ENCODE peak calls at places on chromosomes 16 and 17, in four cellular contexts. D is sigmoid colon, V is prostate gland, B is mammary epithelial cell. R is an unnamed sample.
A peak's percentile ranks its signal among the peaks of the same experiment; 100 is the strongest.

GRCh38 chr17:2799653-2800052 is 3.4 kb downstream of the RAP1GAP2 start:
- DNase-seq in V (no peak), D (no peak), B (no peak), R (no peak)

GRCh38 chr16:70151941-70152509 is 21.6 kb upstream of the CLEC18C start:
- DNase-seq in V (no peak), D (no peak), B (peak; percentile 45), R (no peak)

GRCh38 chr17:77865109-77865611 is 93.3 kb upstream of the TNRC6C start:
- DNase-seq in B (no peak), D (no peak), V (no peak), R (no peak)

GRCh38 chr16:89024546-89024945 is 47.5 kb upstream of the CBFA2T3 start:
- DNase-seq in B (no peak), D (no peak), V (no peak), R (no peak)

GRCh38 chr17:52828621-52829020 is 670.1 kb upstream of the CA10 start:
- DNase-seq in V (no peak), B (no peak), D (no peak), R (no peak)

GRCh38 chr16:77213542-77214108 is 14.4 kb downstream of the SYCE1L start:
- DNase-seq in D (no peak), V (no peak), B (peak; percentile 96), R (peak; percentile 88)

GRCh38 chr16:68093816-68094613 is 8.8 kb downstream of the NFATC3 start:
- DNase-seq in D (no peak), B (peak; percentile 12), V (no peak), R (no peak)

GRCh38 chr16:77273-77806 is 685 bp upstream of the MPG start:
- DNase-seq in D (peak; percentile 84), V (no peak), B (no peak), R (peak; percentile 38)

GRCh38 chr16:49350265-49351103 is 23.1 kb upstream of the C16orf78 start:
- DNase-seq in D (no peak), V (peak; percentile 37), B (peak; percentile 39), R (peak; percentile 45)

GRCh38 chr17:27861979-27862378 is 31.2 kb downstream of the LYRM9 start:
- DNase-seq in V (no peak), D (no peak), B (peak; percentile 86), R (peak; percentile 3)

GRCh38 chr17:73064084-73064938 is 28.2 kb downstream of the SLC39A11 start:
- DNase-seq in B (no peak), D (no peak), V (no peak), R (no peak)

GRCh38 chr16:68700120-68700519 is 37.0 kb upstream of the CDH1 start:
- DNase-seq in D (no peak), V (no peak), B (no peak), R (no peak)

GRCh38 chr16:28497386-28497785 is 2.9 kb downstream of the APOBR start:
- DNase-seq in D (no peak), V (no peak), B (no peak), R (no peak)

GRCh38 chr16:28496844-28497243 is 2.4 kb downstream of the APOBR start:
- DNase-seq in D (no peak), B (no peak), V (no peak), R (no peak)

GRCh38 chr16:28494141-28494851 is at the start of gene APOBR:
- DNase-seq in V (no peak), B (no peak), D (no peak), R (no peak)

GRCh38 chr16:28495795-28496749 is 1.6 kb downstream of the APOBR start:
- DNase-seq in D (no peak), V (no peak), B (no peak), R (no peak)

GRCh38 chr16:28495098-28495793 is 803 bp downstream of the APOBR start:
- DNase-seq in V (no peak), B (no peak), D (no peak), R (no peak)
- H3K27ac ChIP-seq in V (no peak overlapping the region), B (no peak overlapping the region), D (peak overlapping the region; percentile 49), R (no peak overlapping the region)

DNA sequence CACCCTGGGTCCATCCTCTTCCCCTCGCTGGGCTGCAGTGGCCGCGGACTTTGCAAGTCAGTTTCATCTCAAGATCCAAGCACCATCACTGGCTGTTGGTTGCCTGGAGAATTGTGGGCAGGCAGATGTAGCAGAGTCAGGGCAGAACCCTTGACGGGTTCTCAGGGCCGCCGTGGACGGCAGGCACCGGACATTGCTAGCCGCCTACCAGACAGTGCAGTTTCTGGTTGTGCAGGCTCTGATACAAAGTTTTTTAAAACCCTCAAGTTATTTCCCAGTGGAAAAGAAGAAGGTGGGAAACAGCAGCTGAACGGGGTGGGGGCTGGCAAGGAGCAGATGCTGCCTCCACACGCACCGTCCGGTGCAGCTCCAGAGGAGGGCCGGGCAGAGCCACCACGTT is 3.4 kb downstream of the MAPK8IP3 start:
- DNase-seq in D (no peak), B (no peak), V (no peak), R (no peak)
- H3K4me3 ChIP-seq in D (no peak overlapping the region), B (no peak overlapping the region), V (no peak overlapping the region), R (no peak overlapping the region)

DNA sequence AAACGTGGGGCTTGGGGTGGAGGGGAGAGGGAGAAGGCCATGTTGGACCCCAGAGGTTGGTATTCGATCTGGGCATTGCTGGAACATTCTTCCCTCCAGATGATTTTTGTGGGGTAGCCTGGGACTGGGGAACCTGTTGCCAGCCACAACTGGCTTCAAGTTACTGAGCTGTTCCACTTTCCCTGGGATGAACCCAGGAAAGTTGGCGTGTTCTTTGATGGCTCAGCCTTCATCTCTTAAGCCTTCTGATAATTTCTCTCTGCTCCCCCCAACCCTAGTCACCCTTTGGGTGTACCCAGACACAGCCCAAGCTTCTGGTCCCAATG is 2.1 kb downstream of the TBX21 start:
- DNase-seq in V (no peak), D (peak; percentile 18), B (no peak), R (no peak)
- H3K27me3 ChIP-seq in V (peaks cover 7% of the 10 kb centered on the region), D (peaks cover 32% of the 10 kb centered on the region), B (peaks cover 29% of the 10 kb centered on the region), R (peaks cover 55% of the 10 kb centered on the region)

GRCh38 chr17:1376061-1376460 is 24.0 kb downstream of the YWHAE start:
- DNase-seq in D (no peak), V (no peak), B (no peak), R (no peak)

GRCh38 chr17:1372618-1373017 is 27.4 kb downstream of the YWHAE start:
- DNase-seq in B (no peak), D (no peak), V (no peak), R (no peak)

GRCh38 chr17:1375615-1376014 is 24.4 kb downstream of the YWHAE start:
- DNase-seq in V (no peak), D (no peak), B (no peak), R (no peak)

GRCh38 chr17:1373710-1374237 is 26.2 kb downstream of the YWHAE start:
- DNase-seq in B (no peak), D (no peak), V (no peak), R (no peak)

GRCh38 chr17:1374426-1375177 is 25.4 kb downstream of the YWHAE start:
- DNase-seq in V (no peak), D (no peak), B (no peak), R (no peak)
- H3K27ac ChIP-seq in V (no peak overlapping the region), D (peak overlapping the region; percentile 68), B (no peak overlapping the region), R (no peak overlapping the region)

GRCh38 chr17:29621751-29622194 is 939 bp downstream of the CORO6 start:
- DNase-seq in B (no peak), D (peak; percentile 63), V (no peak), R (peak; percentile 23)
- H3K4me3 ChIP-seq in B (no peak overlapping the region), D (peak overlapping the region; percentile 55), V (peak overlapping the region; percentile 50), R (peak overlapping the region; percentile 96)

GRCh38 chr17:4585203-4585939 is 1.0 kb downstream of the SMTNL2 start:
- DNase-seq in B (no peak), V (no peak), D (no peak), R (no peak)
- H3K27me3 ChIP-seq in B (peaks cover 26% of the 10 kb centered on the region), V (peaks cover 5% of the 10 kb centered on the region), D (peaks cover 37% of the 10 kb centered on the region), R (peaks cover 67% of the 10 kb centered on the region)

R was measured in PC-9.